ENCODE peak calls at places on chromosomes 5 and 9, in four cellular contexts. One of them, this sample, is unnamed.

GRCh38 chr9:132798817-132799790 is 79.0 kb downstream of the AK8 start:
- DNase-seq in HCT116: no peak
- DNase-seq in SK-N-SH: peak
- DNase-seq in A549: no peak
- DNase-seq in this sample: no peak

GRCh38 chr9:114278881-114279570 is 43.9 kb upstream of the ORM1 start:
- DNase-seq in HCT116: peak
- DNase-seq in SK-N-SH: no peak
- DNase-seq in A549: peak
- DNase-seq in this sample: no peak

GRCh38 chr9:134738869-134739659 is 97.5 kb downstream of the COL5A1 start:
- DNase-seq in HCT116: peak
- DNase-seq in SK-N-SH: peak
- DNase-seq in A549: peak
- DNase-seq in this sample: no peak

GRCh38 chr5:91938441-91938840 is 555.3 kb upstream of the ARRDC3 start:
- DNase-seq in HCT116: no peak
- DNase-seq in SK-N-SH: no peak
- DNase-seq in A549: no peak
- DNase-seq in this sample: no peak

GRCh38 chr5:7884491-7885273 is 15.7 kb downstream of the MTRR start:
- DNase-seq in HCT116: no peak
- DNase-seq in SK-N-SH: no peak
- DNase-seq in A549: no peak
- DNase-seq in this sample: no peak

GRCh38 chr5:118711727-118712126 is 276.6 kb downstream of the DTWD2 start:
- DNase-seq in HCT116: no peak
- DNase-seq in SK-N-SH: no peak
- DNase-seq in A549: no peak
- DNase-seq in this sample: no peak

GRCh38 chr5:176836811-176837706 is 26.7 kb downstream of the UNC5A start:
- DNase-seq in HCT116: no peak
- DNase-seq in SK-N-SH: no peak
- DNase-seq in A549: no peak
- DNase-seq in this sample: no peak

GRCh38 chr5:144072518-144072927 is 97.9 kb downstream of the YIPF5 start:
- DNase-seq in HCT116: no peak
- DNase-seq in SK-N-SH: no peak
- DNase-seq in A549: no peak
- DNase-seq in this sample: no peak

GRCh38 chr9:70081120-70081495 is 37.5 kb downstream of the MAMDC2 start:
- DNase-seq in HCT116: no peak
- DNase-seq in SK-N-SH: no peak
- DNase-seq in A549: no peak
- DNase-seq in this sample: no peak

GRCh38 chr9:105554042-105554441 is 3.9 kb upstream of the FKTN start:
- DNase-seq in HCT116: no peak
- DNase-seq in SK-N-SH: no peak
- DNase-seq in A549: peak
- DNase-seq in this sample: no peak

GRCh38 chr9:105557804-105558610 is at the start of gene FKTN:
- DNase-seq in HCT116: peak
- DNase-seq in SK-N-SH: peak
- DNase-seq in A549: peak
- DNase-seq in this sample: peak
- TF ChIP-seq REST in HCT116: no peak
- TF ChIP-seq REST in SK-N-SH: peak
- TF ChIP-seq REST in A549: no peak
- TF ChIP-seq REST in this sample: peak

DNA sequence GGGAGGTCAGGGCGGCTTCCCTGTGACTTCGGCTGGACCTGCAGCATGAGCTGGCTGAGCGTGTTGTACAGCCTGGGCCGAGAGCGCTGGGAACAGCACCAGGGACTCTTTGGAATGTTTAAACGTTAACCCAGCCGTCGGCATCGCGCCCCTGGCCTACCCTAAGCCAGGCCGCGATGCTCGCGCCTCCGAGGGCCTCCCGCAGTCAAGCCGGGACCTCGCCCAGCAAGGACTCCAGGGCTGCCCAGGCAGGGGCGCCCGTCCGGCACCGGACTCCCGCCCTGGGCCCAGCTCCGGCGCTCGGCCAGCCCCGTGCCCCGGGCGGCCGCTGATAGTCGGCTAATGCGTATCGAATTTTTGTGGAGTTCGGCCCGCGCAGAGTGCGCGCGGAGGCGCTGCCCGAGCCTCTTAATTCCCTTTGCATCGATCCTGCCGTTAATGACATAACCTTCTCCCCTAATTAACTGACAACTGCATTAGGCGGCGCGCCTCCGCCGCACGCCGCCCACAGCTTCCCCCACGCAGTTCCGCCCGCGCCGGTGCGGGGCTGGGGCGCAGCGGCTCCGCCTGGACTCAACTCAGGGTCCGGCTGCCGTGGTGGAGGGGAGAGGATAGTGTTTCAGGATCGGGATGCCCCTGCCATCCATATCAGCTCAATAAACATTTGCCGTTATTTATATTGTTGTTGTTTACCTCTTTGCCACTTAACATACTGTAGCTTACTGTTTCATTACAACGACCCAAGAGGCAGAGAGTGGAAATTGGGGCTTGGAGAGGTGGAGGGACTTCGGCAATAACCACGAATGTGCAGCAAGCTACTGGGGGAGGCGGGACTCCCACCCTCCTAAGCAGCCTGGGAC is 28.8 kb upstream of the CDC23 start:
- DNase-seq in HCT116: no peak
- DNase-seq in SK-N-SH: peak
- DNase-seq in A549: no peak
- DNase-seq in this sample: no peak
- H3K27ac ChIP-seq in HCT116: no peak
- H3K27ac ChIP-seq in SK-N-SH: no peak
- H3K27ac ChIP-seq in A549: peak
- H3K27ac ChIP-seq in this sample: peak

DNA sequence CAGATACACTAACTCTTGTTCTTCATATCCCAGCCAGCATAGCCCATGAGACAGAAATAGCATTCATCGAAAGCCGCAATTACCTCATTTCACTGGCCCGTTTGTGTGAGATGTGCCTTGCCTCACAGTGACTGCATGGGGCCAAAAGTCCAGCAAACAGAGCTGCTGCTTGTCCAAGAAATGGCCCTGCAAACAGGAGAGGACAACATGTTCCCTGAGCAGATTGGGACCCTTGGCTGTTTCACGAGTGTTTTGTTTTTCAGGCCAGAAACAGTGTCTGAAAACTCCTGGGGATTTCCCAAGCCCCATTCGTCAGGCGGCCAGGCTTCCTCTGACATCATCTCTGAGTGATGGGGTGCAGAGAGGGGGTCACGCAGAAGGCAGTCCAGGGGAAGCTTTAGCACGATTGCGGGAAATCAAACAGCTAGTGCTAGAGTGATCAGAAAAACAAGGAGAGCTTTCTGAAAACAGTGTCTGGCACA is 503.6 kb upstream of the PAPPA start:
- DNase-seq in HCT116: no peak
- DNase-seq in SK-N-SH: no peak
- DNase-seq in A549: no peak
- DNase-seq in this sample: no peak
- TF ChIP-seq REST in HCT116: no peak
- TF ChIP-seq REST in SK-N-SH: no peak
- TF ChIP-seq REST in A549: no peak
- TF ChIP-seq REST in this sample: no peak

DNA sequence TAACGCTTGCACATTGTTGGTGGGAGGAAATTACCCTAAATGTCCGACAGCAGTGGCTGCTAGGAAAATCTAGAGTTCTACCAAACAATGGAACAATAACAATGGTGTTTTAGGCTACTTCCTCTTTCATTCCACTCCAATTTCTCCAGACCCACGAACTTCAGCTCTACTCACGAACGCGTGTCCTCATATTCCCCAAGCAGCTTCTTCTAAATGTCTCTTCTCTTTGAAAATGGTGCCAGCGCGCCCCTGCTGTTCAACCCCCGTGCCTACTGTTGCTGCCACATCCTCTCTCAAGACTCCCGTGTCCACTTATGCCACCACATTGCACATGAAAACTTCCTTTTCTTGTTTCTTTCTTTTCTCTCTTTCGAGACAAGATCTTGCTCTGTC is 25.6 kb downstream of the OR2V2 start:
- DNase-seq in HCT116: no peak
- DNase-seq in SK-N-SH: peak
- DNase-seq in A549: no peak
- DNase-seq in this sample: no peak
- H3K27ac ChIP-seq in HCT116: peak
- H3K27ac ChIP-seq in SK-N-SH: no peak
- H3K27ac ChIP-seq in A549: peak
- H3K27ac ChIP-seq in this sample: peak

GRCh38 chr9:130069048-130069447 is 15.3 kb downstream of the GPR107 start:
- DNase-seq in HCT116: no peak
- DNase-seq in SK-N-SH: no peak
- DNase-seq in A549: no peak
- DNase-seq in this sample: no peak
- TF ChIP-seq REST in HCT116: no peak
- TF ChIP-seq REST in SK-N-SH: no peak
- TF ChIP-seq REST in A549: no peak
- TF ChIP-seq REST in this sample: no peak

GRCh38 chr5:64836190-64836750 is 67.5 kb downstream of the CWC27 start:
- DNase-seq in HCT116: no peak
- DNase-seq in SK-N-SH: no peak
- DNase-seq in A549: no peak
- DNase-seq in this sample: no peak

GRCh38 chr5:64838376-64838775 is 69.6 kb downstream of the CWC27 start:
- DNase-seq in HCT116: no peak
- DNase-seq in SK-N-SH: no peak
- DNase-seq in A549: no peak
- DNase-seq in this sample: no peak

GRCh38 chr5:64838803-64839202 is 70.1 kb downstream of the CWC27 start:
- DNase-seq in HCT116: no peak
- DNase-seq in SK-N-SH: no peak
- DNase-seq in A549: no peak
- DNase-seq in this sample: no peak

GRCh38 chr5:64835266-64835665 is 66.5 kb downstream of the CWC27 start:
- DNase-seq in HCT116: no peak
- DNase-seq in SK-N-SH: no peak
- DNase-seq in A549: no peak
- DNase-seq in this sample: no peak

GRCh38 chr5:64836786-64837185 is 68.1 kb downstream of the CWC27 start:
- DNase-seq in HCT116: no peak
- DNase-seq in SK-N-SH: no peak
- DNase-seq in A549: no peak
- DNase-seq in this sample: no peak
- H3K27ac ChIP-seq in HCT116: no peak
- H3K27ac ChIP-seq in SK-N-SH: peak
- H3K27ac ChIP-seq in A549: no peak
- H3K27ac ChIP-seq in this sample: no peak

GRCh38 chr5:65886387-65886786 is 40.0 kb upstream of the ERBIN start:
- DNase-seq in HCT116: no peak
- DNase-seq in SK-N-SH: no peak
- DNase-seq in A549: no peak
- DNase-seq in this sample: no peak

GRCh38 chr5:65880673-65881072 is 45.7 kb upstream of the ERBIN start:
- DNase-seq in HCT116: no peak
- DNase-seq in SK-N-SH: no peak
- DNase-seq in A549: no peak
- DNase-seq in this sample: no peak

GRCh38 chr5:65883461-65883860 is 42.9 kb upstream of the ERBIN start:
- DNase-seq in HCT116: no peak
- DNase-seq in SK-N-SH: no peak
- DNase-seq in A549: no peak
- DNase-seq in this sample: no peak

GRCh38 chr5:65876970-65877369 is 49.4 kb upstream of the ERBIN start:
- DNase-seq in HCT116: no peak
- DNase-seq in SK-N-SH: no peak
- DNase-seq in A549: no peak
- DNase-seq in this sample: no peak

DNA sequence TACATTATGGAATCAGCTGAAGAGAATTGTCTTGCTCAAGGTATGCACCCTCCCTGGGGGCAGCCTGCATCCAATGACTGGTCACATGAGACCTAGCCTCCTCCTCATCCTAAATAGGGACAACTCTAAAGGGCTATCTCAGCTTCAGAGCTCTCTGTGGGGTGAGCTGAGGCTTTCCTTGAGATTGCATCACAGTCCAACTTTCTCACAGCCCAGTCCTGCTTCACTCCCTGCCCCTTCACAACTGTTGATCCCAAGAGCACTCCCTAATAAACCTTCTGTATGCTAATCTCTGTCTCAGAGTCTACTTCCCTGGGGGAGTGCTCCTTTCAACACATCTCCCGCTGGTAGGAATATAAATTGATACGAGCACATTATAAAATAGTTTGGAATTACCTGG is 44.1 kb upstream of the ERBIN start:
- DNase-seq in HCT116: no peak
- DNase-seq in SK-N-SH: no peak
- DNase-seq in A549: no peak
- DNase-seq in this sample: no peak
- TF ChIP-seq REST in HCT116: no peak
- TF ChIP-seq REST in SK-N-SH: no peak
- TF ChIP-seq REST in A549: no peak
- TF ChIP-seq REST in this sample: no peak